ENCODE peak calls at places on chromosomes 12 and 14, in five cellular contexts. One of them, this sample, is unnamed.

GRCh38 chr12:70626180-70626579 is 11.0 kb downstream of the PTPRB start:
- DNase-seq in neuronal stem cell: no peak
- DNase-seq in mesendoderm: no peak
- DNase-seq in H9: no peak
- DNase-seq in mesenchymal stem cell: no peak
- DNase-seq in this sample: no peak

GRCh38 chr14:28754209-28754985 is 12.2 kb upstream of the FOXG1 start:
- DNase-seq in H9: peak
- DNase-seq in mesendoderm: peak
- DNase-seq in mesenchymal stem cell: peak
- DNase-seq in neuronal stem cell: no peak
- DNase-seq in this sample: peak

GRCh38 chr14:44778562-44778961 is 183.2 kb downstream of the KLHL28 start:
- DNase-seq in mesenchymal stem cell: peak
- DNase-seq in mesendoderm: peak
- DNase-seq in H9: no peak
- DNase-seq in neuronal stem cell: peak
- DNase-seq in this sample: peak

GRCh38 chr14:91415794-91416743 is 1.6 kb downstream of the CCDC88C start:
- DNase-seq in neuronal stem cell: no peak
- DNase-seq in mesenchymal stem cell: no peak
- DNase-seq in H9: no peak
- DNase-seq in mesendoderm: no peak
- DNase-seq in this sample: no peak

GRCh38 chr14:54817506-54817905 is 85.1 kb downstream of the GCH1 start:
- DNase-seq in mesenchymal stem cell: no peak
- DNase-seq in mesendoderm: no peak
- DNase-seq in neuronal stem cell: no peak
- DNase-seq in H9: no peak
- DNase-seq in this sample: no peak

GRCh38 chr14:33343016-33343415 is 404.3 kb downstream of the NPAS3 start:
- DNase-seq in mesenchymal stem cell: peak
- DNase-seq in mesendoderm: peak
- DNase-seq in neuronal stem cell: no peak
- DNase-seq in H9: no peak
- DNase-seq in this sample: no peak

GRCh38 chr14:103576371-103577024 is 13.7 kb downstream of the COA8 start:
- DNase-seq in H9: peak
- DNase-seq in neuronal stem cell: peak
- DNase-seq in mesendoderm: peak
- DNase-seq in mesenchymal stem cell: peak
- DNase-seq in this sample: peak

GRCh38 chr12:120684523-120684932 is 2.4 kb upstream of the MLEC start:
- DNase-seq in mesendoderm: no peak
- DNase-seq in H9: no peak
- DNase-seq in mesenchymal stem cell: peak
- DNase-seq in neuronal stem cell: no peak
- DNase-seq in this sample: peak

GRCh38 chr12:112584266-112584722 is 165.5 kb downstream of the PTPN11 start:
- DNase-seq in H9: peak
- DNase-seq in neuronal stem cell: no peak
- DNase-seq in mesendoderm: peak
- DNase-seq in mesenchymal stem cell: no peak
- DNase-seq in this sample: no peak

GRCh38 chr14:63662776-63663175 is 21.1 kb upstream of the WDR89 start:
- DNase-seq in mesendoderm: no peak
- DNase-seq in neuronal stem cell: no peak
- DNase-seq in mesenchymal stem cell: no peak
- DNase-seq in H9: no peak
- DNase-seq in this sample: no peak

GRCh38 chr12:128840862-128841468 is 12.3 kb upstream of the GLT1D1 start:
- DNase-seq in mesenchymal stem cell: no peak
- DNase-seq in neuronal stem cell: no peak
- DNase-seq in H9: no peak
- DNase-seq in mesendoderm: no peak
- DNase-seq in this sample: no peak

GRCh38 chr12:128844031-128844635 is 9.1 kb upstream of the GLT1D1 start:
- DNase-seq in H9: peak
- DNase-seq in mesendoderm: peak
- DNase-seq in mesenchymal stem cell: no peak
- DNase-seq in neuronal stem cell: no peak
- DNase-seq in this sample: no peak

GRCh38 chr12:128848371-128848770 is 4.9 kb upstream of the GLT1D1 start:
- DNase-seq in H9: no peak
- DNase-seq in neuronal stem cell: no peak
- DNase-seq in mesendoderm: no peak
- DNase-seq in mesenchymal stem cell: no peak
- DNase-seq in this sample: no peak

GRCh38 chr12:128843538-128843937 is 9.7 kb upstream of the GLT1D1 start:
- DNase-seq in mesendoderm: no peak
- DNase-seq in mesenchymal stem cell: no peak
- DNase-seq in neuronal stem cell: no peak
- DNase-seq in H9: no peak
- DNase-seq in this sample: no peak

DNA sequence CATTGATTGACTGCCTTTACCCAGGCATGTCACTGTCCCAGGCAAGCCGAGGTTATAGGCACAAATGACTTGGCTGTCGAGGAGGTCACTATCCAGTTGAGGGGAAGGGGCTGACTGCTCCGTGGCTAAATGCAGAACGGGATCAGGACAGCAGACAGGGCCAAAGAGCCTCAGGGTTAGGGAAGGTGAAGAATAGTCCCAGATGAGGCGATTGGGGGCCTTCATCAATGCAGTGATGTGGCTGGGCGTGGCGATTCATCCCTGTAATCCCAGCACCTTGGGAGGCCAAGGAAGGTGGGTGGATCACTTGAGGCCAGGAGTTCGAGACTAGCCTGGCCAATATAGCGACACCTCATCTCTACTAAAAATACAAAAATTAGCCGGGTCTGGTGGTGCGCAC is 10.7 kb upstream of the GLT1D1 start:
- DNase-seq in H9: no peak
- DNase-seq in mesenchymal stem cell: no peak
- DNase-seq in mesendoderm: no peak
- DNase-seq in neuronal stem cell: no peak
- DNase-seq in this sample: no peak
- H2BK5ac ChIP-seq in H9: no peak
- H2BK5ac ChIP-seq in mesenchymal stem cell: no peak
- H2BK5ac ChIP-seq in mesendoderm: no peak
- H2BK5ac ChIP-seq in neuronal stem cell: no peak
- H2BK5ac ChIP-seq in this sample: no peak

GRCh38 chr12:16096273-16096849 is 181.1 kb downstream of the SLC15A5 start:
- DNase-seq in neuronal stem cell: no peak
- DNase-seq in mesendoderm: no peak
- DNase-seq in H9: no peak
- DNase-seq in mesenchymal stem cell: no peak
- DNase-seq in this sample: no peak
- H4K8ac ChIP-seq in neuronal stem cell: no peak
- H4K8ac ChIP-seq in mesendoderm: no peak
- H4K8ac ChIP-seq in H9: no peak
- H4K8ac ChIP-seq in mesenchymal stem cell: no peak
- H4K8ac ChIP-seq in this sample: no peak

GRCh38 chr14:78633747-78634146 is 463.6 kb downstream of the NRXN3 start:
- DNase-seq in neuronal stem cell: peak
- DNase-seq in mesendoderm: peak
- DNase-seq in mesenchymal stem cell: no peak
- DNase-seq in H9: peak
- DNase-seq in this sample: no peak
- H2AK5ac ChIP-seq in neuronal stem cell: no peak
- H2AK5ac ChIP-seq in mesendoderm: no peak
- H2AK5ac ChIP-seq in mesenchymal stem cell: no peak
- H2AK5ac ChIP-seq in H9: no peak
- H2AK5ac ChIP-seq in this sample: no peak

DNA sequence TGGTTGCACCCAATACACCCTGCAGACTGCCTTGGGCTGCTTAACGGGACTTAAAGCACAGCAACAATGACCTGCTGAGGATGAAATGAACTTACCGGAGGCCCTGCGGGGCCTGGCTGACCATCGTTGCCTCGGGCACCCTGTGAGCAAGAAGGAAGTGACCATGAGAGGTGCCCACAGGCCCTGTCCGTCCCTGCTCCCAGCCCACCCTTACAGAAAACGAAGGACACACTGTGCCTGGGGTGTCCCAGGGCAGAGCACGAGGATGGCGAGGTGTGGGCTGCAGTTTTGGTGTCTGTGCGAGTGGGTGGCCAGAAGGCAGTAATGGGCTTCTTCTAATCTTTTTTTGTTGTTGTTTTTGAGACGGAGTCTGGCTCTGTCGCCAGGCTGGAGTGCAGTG is 14.6 kb downstream of the COL2A1 start:
- DNase-seq in mesendoderm: no peak
- DNase-seq in H9: no peak
- DNase-seq in neuronal stem cell: no peak
- DNase-seq in mesenchymal stem cell: no peak
- DNase-seq in this sample: no peak
- H2BK5ac ChIP-seq in mesendoderm: no peak
- H2BK5ac ChIP-seq in H9: no peak
- H2BK5ac ChIP-seq in neuronal stem cell: no peak
- H2BK5ac ChIP-seq in mesenchymal stem cell: no peak
- H2BK5ac ChIP-seq in this sample: no peak

GRCh38 chr12:49880756-49881390 is 22.8 kb downstream of the FAIM2 start:
- DNase-seq in H9: no peak
- DNase-seq in mesendoderm: no peak
- DNase-seq in neuronal stem cell: no peak
- DNase-seq in mesenchymal stem cell: peak
- DNase-seq in this sample: no peak

GRCh38 chr12:49885118-49885517 is 18.6 kb downstream of the FAIM2 start:
- DNase-seq in mesendoderm: no peak
- DNase-seq in neuronal stem cell: no peak
- DNase-seq in H9: peak
- DNase-seq in mesenchymal stem cell: no peak
- DNase-seq in this sample: no peak

GRCh38 chr12:49882248-49882850 is 21.4 kb downstream of the FAIM2 start:
- DNase-seq in mesenchymal stem cell: no peak
- DNase-seq in mesendoderm: peak
- DNase-seq in neuronal stem cell: peak
- DNase-seq in H9: no peak
- DNase-seq in this sample: no peak

GRCh38 chr12:49883065-49883464 is 20.6 kb downstream of the FAIM2 start:
- DNase-seq in mesenchymal stem cell: no peak
- DNase-seq in neuronal stem cell: no peak
- DNase-seq in H9: no peak
- DNase-seq in mesendoderm: peak
- DNase-seq in this sample: no peak

GRCh38 chr12:49881400-49882247 is 22.1 kb downstream of the FAIM2 start:
- DNase-seq in neuronal stem cell: no peak
- DNase-seq in mesenchymal stem cell: no peak
- DNase-seq in mesendoderm: no peak
- DNase-seq in H9: no peak
- DNase-seq in this sample: no peak
- H4K8ac ChIP-seq in neuronal stem cell: no peak
- H4K8ac ChIP-seq in mesenchymal stem cell: no peak
- H4K8ac ChIP-seq in mesendoderm: no peak
- H4K8ac ChIP-seq in H9: no peak
- H4K8ac ChIP-seq in this sample: no peak